ENCODE peak calls at places on chromosomes 1 and 21, in five cellular contexts. One of them, this sample, is unnamed.

GRCh38 chr1:7378346-7379130 is 392.6 kb upstream of the VAMP3 start:
- DNase-seq in NCI-H1694: no peak
- DNase-seq in foreskin fibroblast: no peak
- DNase-seq in tibial artery: no peak
- DNase-seq in stimulated activated CD8-positive, alpha-beta memory T cell treated with anti-CD3 and anti-CD28 coated beads, Interleukin-15, amount 100 ng/mL, for 4 hours: no peak
- DNase-seq in this sample: no peak

GRCh38 chr1:211633523-211633843 is 41.9 kb downstream of the NEK2 start:
- DNase-seq in foreskin fibroblast: no peak
- DNase-seq in stimulated activated CD8-positive, alpha-beta memory T cell treated with anti-CD3 and anti-CD28 coated beads, Interleukin-15, amount 100 ng/mL, for 4 hours: no peak
- DNase-seq in tibial artery: no peak
- DNase-seq in NCI-H1694: no peak
- DNase-seq in this sample: no peak

GRCh38 chr1:63004868-63005267 is 220.9 kb downstream of the ATG4C start:
- DNase-seq in NCI-H1694: peak
- DNase-seq in tibial artery: no peak
- DNase-seq in foreskin fibroblast: peak
- DNase-seq in stimulated activated CD8-positive, alpha-beta memory T cell treated with anti-CD3 and anti-CD28 coated beads, Interleukin-15, amount 100 ng/mL, for 4 hours: no peak
- DNase-seq in this sample: no peak

GRCh38 chr1:183205196-183205781 is 19.2 kb downstream of the LAMC2 start:
- DNase-seq in tibial artery: peak
- DNase-seq in NCI-H1694: peak
- DNase-seq in stimulated activated CD8-positive, alpha-beta memory T cell treated with anti-CD3 and anti-CD28 coated beads, Interleukin-15, amount 100 ng/mL, for 4 hours: no peak
- DNase-seq in foreskin fibroblast: peak
- DNase-seq in this sample: no peak

GRCh38 chr1:172926070-172926469 is 124.7 kb downstream of the TNFSF18 start:
- DNase-seq in stimulated activated CD8-positive, alpha-beta memory T cell treated with anti-CD3 and anti-CD28 coated beads, Interleukin-15, amount 100 ng/mL, for 4 hours: no peak
- DNase-seq in tibial artery: no peak
- DNase-seq in foreskin fibroblast: no peak
- DNase-seq in NCI-H1694: no peak
- DNase-seq in this sample: no peak

GRCh38 chr1:26772687-26773086 is 15.1 kb upstream of the PIGV start:
- DNase-seq in NCI-H1694: no peak
- DNase-seq in stimulated activated CD8-positive, alpha-beta memory T cell treated with anti-CD3 and anti-CD28 coated beads, Interleukin-15, amount 100 ng/mL, for 4 hours: no peak
- DNase-seq in foreskin fibroblast: peak
- DNase-seq in tibial artery: no peak
- DNase-seq in this sample: no peak

GRCh38 chr1:241208910-241209414 is 148.0 kb downstream of the RGS7 start:
- DNase-seq in NCI-H1694: no peak
- DNase-seq in tibial artery: no peak
- DNase-seq in stimulated activated CD8-positive, alpha-beta memory T cell treated with anti-CD3 and anti-CD28 coated beads, Interleukin-15, amount 100 ng/mL, for 4 hours: no peak
- DNase-seq in foreskin fibroblast: no peak
- DNase-seq in this sample: no peak

GRCh38 chr21:43703068-43703880 is 15.7 kb upstream of the PDXK start:
- DNase-seq in NCI-H1694: no peak
- DNase-seq in foreskin fibroblast: peak
- DNase-seq in stimulated activated CD8-positive, alpha-beta memory T cell treated with anti-CD3 and anti-CD28 coated beads, Interleukin-15, amount 100 ng/mL, for 4 hours: no peak
- DNase-seq in tibial artery: no peak
- DNase-seq in this sample: no peak

GRCh38 chr21:31874817-31875216 is 2.0 kb downstream of the HUNK start:
- DNase-seq in foreskin fibroblast: no peak
- DNase-seq in stimulated activated CD8-positive, alpha-beta memory T cell treated with anti-CD3 and anti-CD28 coated beads, Interleukin-15, amount 100 ng/mL, for 4 hours: no peak
- DNase-seq in NCI-H1694: no peak
- DNase-seq in tibial artery: no peak
- DNase-seq in this sample: no peak

This sample was measured in CD14-positive monocyte.